ENCODE peak calls at places on chromosomes 7 and 10, in eight cellular contexts. C is cardiac fibroblast; F is NCI-H345; K is iPS DF 19.7; G is activated T-helper 1 cell treated with anti-CD3 and anti-CD28 coated beads, Interleukin-12 subunit alpha, Interleukin-12 subunit beta, Interleukin-2, Interleukin-4 antibody, amounts not matched to agents 30 ng/mL and 10 ng/mL and 1 ng/mL, durations not matched to agents 14 hours and 24 hours and 36 hours; S is H54; Q is transverse colon; P is Calu3. X is an unnamed sample.

GRCh38 chr7:107751113-107751512 is 7.2 kb downstream of the CBLL1 start:
- DNase-seq in C (no peak), F (no peak), K (no peak), G (no peak), S (no peak), Q (no peak), P (no peak), X (no peak)

GRCh38 chr7:2661602-2662272 is 26.3 kb upstream of the AMZ1 start:
- DNase-seq in C (no peak), F (no peak), K (no peak), G (no peak), S (no peak), Q (no peak), P (no peak), X (no peak)

GRCh38 chr7:144818516-144818915 is 17.3 kb downstream of the TPK1 start:
- DNase-seq in C (peak; percentile 48), F (no peak), K (no peak), G (peak; percentile 49), S (no peak), Q (no peak), P (no peak), X (peak; percentile 28)

GRCh38 chr7:45259966-45260646 is 102.5 kb downstream of the RAMP3 start:
- DNase-seq in C (peak; percentile 32), F (peak; percentile 4), K (peak; percentile 35), G (peak; percentile 68), S (peak; percentile 70), Q (peak; percentile 50), P (peak; percentile 82), X (peak; percentile 44)

GRCh38 chr7:55651057-55651456 is 78.8 kb upstream of the VOPP1 start:
- DNase-seq in C (no peak), F (no peak), K (no peak), G (no peak), S (no peak), Q (no peak), P (no peak), X (no peak)

GRCh38 chr7:128045766-128046165 is 14.5 kb upstream of the LRRC4 start:
- DNase-seq in C (peak; percentile 30), F (no peak), K (no peak), G (no peak), S (no peak), Q (no peak), P (no peak), X (no peak)

GRCh38 chr10:16964571-16965241 is 147.5 kb upstream of the RSU1 start:
- DNase-seq in C (no peak), F (no peak), K (no peak), G (no peak), S (no peak), Q (no peak), P (no peak), X (no peak)

GRCh38 chr7:43569424-43569823 is 13.5 kb upstream of the STK17A start:
- DNase-seq in C (peak; percentile 86), F (no peak), K (no peak), G (no peak), S (peak; percentile 51), Q (no peak), P (no peak), X (no peak)

GRCh38 chr7:30770936-30771858 is at the start of gene MINDY4:
- DNase-seq in C (peak; percentile 69), F (peak; percentile 48), K (peak; percentile 48), G (peak; percentile 57), S (peak; percentile 97), Q (peak; percentile 84), P (peak; percentile 89), X (peak; percentile 50)

GRCh38 chr10:90418869-90419652 is 438.8 kb downstream of the HTR7 start:
- DNase-seq in C (peak; percentile 97), F (no peak), K (no peak), G (no peak), S (no peak), Q (no peak), P (peak; percentile 23), X (no peak)